ENCODE peak calls at places on chromosomes 13 and 19, in four cellular contexts. A, R, I and L are unnamed samples.

GRCh38 chr19:33998739-33999345 is 173.5 kb upstream of the LSM14A start:
- DNase-seq in A (no peak), R (no peak), I (no peak), L (no peak)

GRCh38 chr13:75549262-75550158 is at the start of gene UCHL3:
- DNase-seq in A (peak), R (peak), I (peak), L (peak)

GRCh38 chr13:30111810-30112209 is 195.5 kb downstream of the KATNAL1 start:
- DNase-seq in A (no peak), R (no peak), I (no peak), L (no peak)

GRCh38 chr19:3808420-3809143 is 22.4 kb upstream of the MATK start:
- DNase-seq in A (no peak), R (peak), I (no peak), L (no peak)

GRCh38 chr19:31974941-31975340 is 370.5 kb upstream of the ZNF507 start:
- DNase-seq in A (no peak), R (no peak), I (no peak), L (no peak)

GRCh38 chr13:59534806-59535205 is 628.9 kb downstream of the DIAPH3 start:
- DNase-seq in A (no peak), R (no peak), I (no peak), L (no peak)

GRCh38 chr19:4800591-4801081 is 9.1 kb downstream of the FEM1A start:
- DNase-seq in A (no peak), R (no peak), I (no peak), L (peak)

GRCh38 chr13:26726684-26727083 is 33.9 kb downstream of the GPR12 start:
- DNase-seq in A (no peak), R (no peak), I (no peak), L (no peak)

GRCh38 chr19:49256691-49257090 is 68.3 kb downstream of the SLC6A16 start:
- DNase-seq in A (no peak), R (no peak), I (no peak), L (no peak)

GRCh38 chr19:14416743-14417214 is 2.4 kb downstream of the DDX39A start:
- DNase-seq in A (no peak), R (no peak), I (no peak), L (no peak)

GRCh38 chr13:40963927-40964326 is 55.2 kb downstream of the ELF1 start:
- DNase-seq in A (no peak), R (no peak), I (no peak), L (peak)

GRCh38 chr19:1851581-1852293 is 3.5 kb upstream of the REXO1 start:
- DNase-seq in A (no peak), R (no peak), I (no peak), L (no peak)

GRCh38 chr13:99981115-99982020 is at the start of gene ZIC2:
- DNase-seq in A (peak), R (no peak), I (peak), L (peak)

GRCh38 chr19:41564515-41565383 is 11.2 kb upstream of the CEACAM21 start:
- DNase-seq in A (no peak), R (no peak), I (no peak), L (no peak)

GRCh38 chr19:19134687-19135158 is 3.6 kb downstream of the TMEM161A start:
- DNase-seq in A (peak), R (no peak), I (no peak), L (no peak)

GRCh38 chr19:17577698-17578097 is 22.2 kb downstream of the COLGALT1 start:
- DNase-seq in A (no peak), R (no peak), I (no peak), L (no peak)

GRCh38 chr13:39811051-39811450 is 155.6 kb downstream of the COG6 start:
- DNase-seq in A (no peak), R (no peak), I (no peak), L (no peak)

GRCh38 chr13:93309886-93310520 is 83.4 kb downstream of the GPC6 start:
- DNase-seq in A (no peak), R (no peak), I (peak), L (no peak)

GRCh38 chr13:75860935-75861334 is 224.8 kb downstream of the LMO7 start:
- DNase-seq in A (no peak), R (no peak), I (no peak), L (no peak)

GRCh38 chr13:65653548-65654078 is 1576.5 kb downstream of the PCDH9 start:
- DNase-seq in A (no peak), R (no peak), I (no peak), L (no peak)

GRCh38 chr13:31421756-31422155 is 222.0 kb downstream of the B3GLCT start:
- DNase-seq in A (no peak), R (no peak), I (no peak), L (no peak)

GRCh38 chr19:18058208-18059009 is 28.3 kb downstream of the IL12RB1 start:
- DNase-seq in A (peak), R (peak), I (peak), L (peak)

GRCh38 chr13:50123515-50123861 is 108.2 kb downstream of the KCNRG start:
- DNase-seq in A (no peak), R (no peak), I (no peak), L (no peak)

GRCh38 chr19:46696052-46696451 is 20.9 kb downstream of the PRKD2 start:
- DNase-seq in A (no peak), R (no peak), I (no peak), L (no peak)

GRCh38 chr13:30870916-30871712 is 35.0 kb upstream of the MEDAG start:
- DNase-seq in A (no peak), R (no peak), I (no peak), L (no peak)

GRCh38 chr19:2253106-2254051 is 2.8 kb downstream of the JSRP1 start:
- DNase-seq in A (no peak), R (no peak), I (no peak), L (no peak)

GRCh38 chr13:90055760-90056159 is 1291.7 kb upstream of the MIR17HG start:
- DNase-seq in A (no peak), R (no peak), I (no peak), L (no peak)

GRCh38 chr19:19661675-19662251 is 1.7 kb downstream of the ATP13A1 start:
- DNase-seq in A (peak), R (no peak), I (no peak), L (no peak)

GRCh38 chr13:28865312-28865711 is 45.2 kb downstream of the MTUS2 start:
- DNase-seq in A (no peak), R (no peak), I (no peak), L (no peak)

GRCh38 chr13:106156468-106156867 is 379.0 kb downstream of the EFNB2 start:
- DNase-seq in A (no peak), R (no peak), I (peak), L (peak)

GRCh38 chr19:50513746-50514345 is at the start of gene ASPDH:
- DNase-seq in A (no peak), R (peak), I (no peak), L (no peak)

GRCh38 chr19:17097593-17098126 is 22.1 kb downstream of the MYO9B start:
- DNase-seq in A (no peak), R (no peak), I (no peak), L (peak)

GRCh38 chr13:65470781-65471180 is 1759.4 kb downstream of the PCDH9 start:
- DNase-seq in A (no peak), R (no peak), I (no peak), L (no peak)

GRCh38 chr13:112713517-112714253 is 23.8 kb downstream of the ATP11A start:
- DNase-seq in A (no peak), R (no peak), I (no peak), L (no peak)

GRCh38 chr13:80337706-80338105 is 3.2 kb downstream of the SPRY2 start:
- DNase-seq in A (no peak), R (no peak), I (no peak), L (no peak)

GRCh38 chr13:80339841-80340642 is 884 bp downstream of the SPRY2 start:
- DNase-seq in A (peak), R (peak), I (no peak), L (no peak)

GRCh38 chr13:80340643-80341097 is 256 bp downstream of the SPRY2 start:
- DNase-seq in A (no peak), R (peak), I (no peak), L (peak)

GRCh38 chr13:80339578-80339840 is 1.4 kb downstream of the SPRY2 start:
- DNase-seq in A (no peak), R (no peak), I (no peak), L (no peak)

DNA sequence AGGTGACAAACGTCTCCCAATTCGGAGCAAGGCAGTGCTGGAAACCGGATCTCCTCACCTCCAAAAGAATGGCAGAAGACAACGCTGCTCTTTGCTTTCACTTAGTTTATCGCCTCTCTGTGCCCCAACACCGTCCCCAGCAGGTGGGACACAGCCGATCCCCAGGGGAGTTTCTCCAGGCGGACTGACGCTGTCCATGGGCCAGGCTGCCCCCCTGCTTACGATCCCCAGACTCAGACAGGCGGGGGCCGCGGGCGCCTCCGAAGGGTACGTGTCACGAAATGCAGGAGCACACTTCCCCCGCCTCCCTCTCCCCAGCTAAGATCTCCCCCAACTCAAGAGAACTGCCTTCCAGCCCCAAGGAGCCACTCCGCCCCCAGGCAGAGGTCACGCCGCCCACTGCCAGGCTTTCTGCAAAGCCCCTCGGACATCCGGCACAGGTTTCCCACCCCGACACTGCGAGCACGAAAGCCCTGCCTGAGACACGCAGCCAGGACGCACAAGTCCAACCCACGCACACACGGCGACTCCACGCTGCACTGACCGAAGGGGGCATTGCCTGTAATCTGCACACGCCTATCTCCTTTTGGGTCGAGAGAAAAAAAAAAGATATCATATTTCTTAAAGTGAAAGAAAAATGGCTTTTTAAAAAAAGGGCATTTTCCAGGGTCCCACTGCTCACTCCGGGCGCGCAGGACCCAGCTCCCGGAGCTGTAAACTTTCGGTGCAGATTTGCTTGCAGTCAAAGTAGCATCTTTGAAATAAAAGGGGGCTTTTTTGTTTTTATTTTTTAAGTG is 1.9 kb downstream of the SPRY2 start:
- DNase-seq in A (peak), R (peak), I (peak), L (peak)
- TF ChIP-seq CTCF in A (no peak), R (peak), I (peak), L (no peak)

GRCh38 chr13:36840718-36841250 is 21.8 kb downstream of the RFXAP start:
- DNase-seq in A (no peak), R (no peak), I (no peak), L (no peak)
- TF ChIP-seq CTCF in A (no peak), R (no peak), I (no peak), L (no peak)

GRCh38 chr19:15633122-15633521 is 7.6 kb upstream of the CYP4F3 start:
- DNase-seq in A (no peak), R (no peak), I (no peak), L (no peak)

GRCh38 chr19:15635016-15635805 is 5.5 kb upstream of the CYP4F3 start:
- DNase-seq in A (no peak), R (no peak), I (no peak), L (peak)

GRCh38 chr19:15629003-15629880 is 11.5 kb upstream of the CYP4F3 start:
- DNase-seq in A (peak), R (peak), I (no peak), L (peak)

GRCh38 chr19:15634105-15634504 is 6.6 kb upstream of the CYP4F3 start:
- DNase-seq in A (no peak), R (no peak), I (no peak), L (no peak)

GRCh38 chr19:15631817-15632216 is 8.9 kb upstream of the CYP4F3 start:
- DNase-seq in A (no peak), R (no peak), I (no peak), L (no peak)
- TF ChIP-seq CTCF in A (peak), R (peak), I (peak), L (peak)

GRCh38 chr13:95002126-95002525 is 289.8 kb upstream of the SOX21 start:
- DNase-seq in A (no peak), R (no peak), I (no peak), L (no peak)
- TF ChIP-seq CTCF in A (no peak), R (no peak), I (no peak), L (no peak)

DNA sequence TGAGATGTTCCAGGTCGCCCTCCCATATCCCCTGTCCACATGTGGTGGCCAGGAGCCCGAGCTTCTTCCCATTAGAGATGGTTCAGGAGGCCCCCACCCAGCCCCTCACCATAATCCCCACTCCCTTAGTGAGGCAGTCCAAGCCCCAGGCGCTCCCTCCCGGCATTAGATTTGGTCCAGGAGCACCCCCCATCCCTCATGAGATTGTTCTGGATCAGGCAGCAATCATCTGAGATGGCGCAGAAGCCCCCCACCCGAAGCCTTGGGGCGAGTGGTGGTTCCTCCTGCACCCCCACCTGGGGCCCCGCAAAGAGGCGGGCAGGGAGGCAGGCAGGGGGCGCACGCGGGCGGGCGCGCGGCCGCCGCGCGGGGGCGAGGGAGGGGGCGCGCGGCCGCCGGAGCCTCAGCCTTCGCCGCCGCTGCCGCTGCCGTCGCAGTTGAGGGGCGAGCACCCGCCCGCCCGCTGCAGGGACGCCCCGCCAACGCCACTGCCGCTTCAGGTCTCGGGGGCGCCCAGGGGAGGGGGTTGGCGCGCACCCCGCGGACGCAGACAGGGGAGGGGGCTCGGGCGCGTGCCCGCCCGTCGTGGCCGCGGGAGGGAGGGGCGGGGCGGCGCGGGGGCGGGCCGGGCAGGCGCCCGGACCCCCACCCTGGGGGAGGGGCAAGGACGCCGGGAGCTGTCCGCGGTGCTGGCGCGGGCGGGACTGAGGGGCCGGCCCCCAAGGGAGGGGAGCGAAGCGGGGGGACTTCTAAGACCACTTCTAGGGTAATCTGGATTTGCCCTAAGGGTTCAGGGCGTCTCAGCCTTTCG is 46.4 kb upstream of the SHKBP1 start:
- DNase-seq in A (no peak), R (no peak), I (no peak), L (no peak)
- TF ChIP-seq CTCF in A (peak), R (peak), I (peak), L (no peak)

GRCh38 chr19:40400521-40400920 is 10.5 kb upstream of the HIPK4 start:
- DNase-seq in A (no peak), R (no peak), I (no peak), L (no peak)

GRCh38 chr19:40398417-40399056 is 8.6 kb upstream of the HIPK4 start:
- DNase-seq in A (peak), R (no peak), I (no peak), L (no peak)

GRCh38 chr19:40397568-40397906 is 7.6 kb upstream of the HIPK4 start:
- DNase-seq in A (no peak), R (no peak), I (no peak), L (no peak)

GRCh38 chr19:40407714-40408600 is 5.2 kb downstream of the PRX start:
- DNase-seq in A (no peak), R (no peak), I (no peak), L (no peak)

DNA sequence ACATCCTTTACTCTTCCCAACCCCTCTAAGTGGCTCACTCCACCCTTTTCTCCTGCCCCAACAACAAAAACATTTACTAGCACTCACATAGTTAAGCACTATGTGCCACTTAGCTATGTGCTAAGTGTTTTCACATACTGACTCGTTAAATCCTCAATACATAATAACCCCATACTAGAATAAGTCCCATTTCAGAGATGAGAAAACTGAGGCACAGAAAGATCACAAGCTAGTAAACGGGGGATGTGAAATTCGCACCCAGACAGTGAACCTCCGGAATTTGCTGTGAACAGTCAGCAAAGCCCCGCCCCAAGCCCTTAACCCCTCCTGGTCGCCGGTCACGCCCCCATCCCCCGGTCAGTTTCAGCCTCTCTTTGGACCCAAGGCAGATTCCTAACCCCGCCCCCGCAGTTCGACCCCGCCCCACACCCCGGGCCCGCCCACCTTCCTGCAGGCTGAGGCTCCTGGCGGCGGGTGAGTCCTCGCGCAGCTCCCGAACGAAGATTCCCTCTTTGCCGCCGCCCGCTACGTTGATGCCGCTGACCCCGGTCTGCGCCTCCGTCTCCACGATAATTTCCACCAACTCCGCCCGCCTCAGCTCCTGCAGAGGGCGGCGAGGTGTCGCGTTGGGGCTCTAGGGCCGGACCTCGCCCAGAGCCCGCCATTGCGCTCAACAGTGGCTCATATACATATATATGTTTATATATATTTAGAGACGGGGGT is 9.8 kb downstream of the PRX start:
- DNase-seq in A (peak), R (no peak), I (peak), L (peak)
- TF ChIP-seq CTCF in A (no peak), R (no peak), I (no peak), L (no peak)